ENCODE peak calls at places on chromosome 5, in ten cellular contexts. One of them, this sample, is unnamed.

GRCh38 chr5:124602925-124603650 is 143.4 kb downstream of the ZNF608 start:
- DNase-seq in RPMI7951: no peak
- DNase-seq in head of caudate nucleus: no peak
- DNase-seq in AG10803: no peak
- DNase-seq in A172: no peak
- DNase-seq in colonic mucosa: no peak
- DNase-seq in thyroid gland: no peak
- DNase-seq in RPMI8226: no peak
- DNase-seq in ascending aorta: no peak
- DNase-seq in Panc1: no peak
- DNase-seq in this sample: peak

GRCh38 chr5:102722930-102723329 is 32.2 kb upstream of the PAM start:
- DNase-seq in A172: peak
- DNase-seq in head of caudate nucleus: no peak
- DNase-seq in RPMI8226: no peak
- DNase-seq in AG10803: peak
- DNase-seq in colonic mucosa: no peak
- DNase-seq in Panc1: no peak
- DNase-seq in RPMI7951: peak
- DNase-seq in thyroid gland: no peak
- DNase-seq in ascending aorta: no peak
- DNase-seq in this sample: peak

GRCh38 chr5:81140942-81141341 is 92.2 kb upstream of the CKMT2 start:
- DNase-seq in ascending aorta: no peak
- DNase-seq in RPMI8226: no peak
- DNase-seq in thyroid gland: no peak
- DNase-seq in colonic mucosa: no peak
- DNase-seq in head of caudate nucleus: no peak
- DNase-seq in Panc1: no peak
- DNase-seq in A172: no peak
- DNase-seq in AG10803: peak
- DNase-seq in RPMI7951: peak
- DNase-seq in this sample: peak

GRCh38 chr5:90844931-90845330 is 286.3 kb downstream of the ADGRV1 start:
- DNase-seq in AG10803: no peak
- DNase-seq in head of caudate nucleus: no peak
- DNase-seq in RPMI7951: no peak
- DNase-seq in A172: no peak
- DNase-seq in thyroid gland: peak
- DNase-seq in ascending aorta: no peak
- DNase-seq in RPMI8226: no peak
- DNase-seq in colonic mucosa: no peak
- DNase-seq in Panc1: no peak
- DNase-seq in this sample: no peak

GRCh38 chr5:1429066-1429465 is 16.2 kb downstream of the SLC6A3 start:
- DNase-seq in AG10803: no peak
- DNase-seq in ascending aorta: no peak
- DNase-seq in thyroid gland: no peak
- DNase-seq in colonic mucosa: no peak
- DNase-seq in head of caudate nucleus: no peak
- DNase-seq in RPMI8226: no peak
- DNase-seq in A172: no peak
- DNase-seq in RPMI7951: no peak
- DNase-seq in Panc1: no peak
- DNase-seq in this sample: no peak

GRCh38 chr5:104170906-104171305 is 608.3 kb upstream of the NUDT12 start:
- DNase-seq in Panc1: no peak
- DNase-seq in A172: peak
- DNase-seq in ascending aorta: no peak
- DNase-seq in colonic mucosa: no peak
- DNase-seq in RPMI7951: no peak
- DNase-seq in head of caudate nucleus: no peak
- DNase-seq in thyroid gland: no peak
- DNase-seq in AG10803: peak
- DNase-seq in RPMI8226: no peak
- DNase-seq in this sample: no peak

GRCh38 chr5:1107167-1108007 is 4.5 kb downstream of the SLC12A7 start:
- DNase-seq in colonic mucosa: peak
- DNase-seq in RPMI8226: no peak
- DNase-seq in Panc1: no peak
- DNase-seq in RPMI7951: no peak
- DNase-seq in AG10803: no peak
- DNase-seq in head of caudate nucleus: no peak
- DNase-seq in thyroid gland: no peak
- DNase-seq in A172: no peak
- DNase-seq in ascending aorta: no peak
- DNase-seq in this sample: no peak

GRCh38 chr5:36450229-36451024 is 148.7 kb upstream of the RANBP3L start:
- DNase-seq in head of caudate nucleus: no peak
- DNase-seq in A172: peak
- DNase-seq in RPMI7951: peak
- DNase-seq in thyroid gland: no peak
- DNase-seq in RPMI8226: no peak
- DNase-seq in AG10803: peak
- DNase-seq in Panc1: no peak
- DNase-seq in colonic mucosa: no peak
- DNase-seq in ascending aorta: no peak
- DNase-seq in this sample: peak

GRCh38 chr5:42217791-42218190 is 205.4 kb upstream of the GHR start:
- DNase-seq in ascending aorta: no peak
- DNase-seq in thyroid gland: no peak
- DNase-seq in RPMI7951: no peak
- DNase-seq in head of caudate nucleus: no peak
- DNase-seq in Panc1: no peak
- DNase-seq in colonic mucosa: no peak
- DNase-seq in AG10803: no peak
- DNase-seq in A172: no peak
- DNase-seq in RPMI8226: no peak
- DNase-seq in this sample: no peak

GRCh38 chr5:143828710-143829109 is 16.7 kb downstream of the HMHB1 start:
- DNase-seq in ascending aorta: no peak
- DNase-seq in A172: no peak
- DNase-seq in Panc1: no peak
- DNase-seq in colonic mucosa: no peak
- DNase-seq in RPMI8226: no peak
- DNase-seq in RPMI7951: no peak
- DNase-seq in thyroid gland: no peak
- DNase-seq in AG10803: no peak
- DNase-seq in head of caudate nucleus: no peak
- DNase-seq in this sample: no peak

GRCh38 chr5:169125571-169125970 is 175.4 kb downstream of the SLIT3 start:
- DNase-seq in thyroid gland: no peak
- DNase-seq in ascending aorta: no peak
- DNase-seq in A172: no peak
- DNase-seq in RPMI7951: no peak
- DNase-seq in head of caudate nucleus: no peak
- DNase-seq in Panc1: no peak
- DNase-seq in colonic mucosa: no peak
- DNase-seq in AG10803: no peak
- DNase-seq in RPMI8226: no peak
- DNase-seq in this sample: no peak

GRCh38 chr5:62717211-62717927 is 138.8 kb downstream of the LRRC70 start:
- DNase-seq in RPMI8226: no peak
- DNase-seq in ascending aorta: no peak
- DNase-seq in Panc1: no peak
- DNase-seq in head of caudate nucleus: no peak
- DNase-seq in RPMI7951: no peak
- DNase-seq in A172: no peak
- DNase-seq in AG10803: no peak
- DNase-seq in thyroid gland: no peak
- DNase-seq in colonic mucosa: no peak
- DNase-seq in this sample: no peak

GRCh38 chr5:78019747-78020146 is 243.6 kb upstream of the TBCA start:
- DNase-seq in RPMI7951: no peak
- DNase-seq in A172: no peak
- DNase-seq in Panc1: no peak
- DNase-seq in ascending aorta: no peak
- DNase-seq in RPMI8226: no peak
- DNase-seq in head of caudate nucleus: no peak
- DNase-seq in AG10803: no peak
- DNase-seq in thyroid gland: no peak
- DNase-seq in colonic mucosa: no peak
- DNase-seq in this sample: no peak

GRCh38 chr5:172632346-172633092 is 8.5 kb upstream of the NEURL1B start:
- DNase-seq in RPMI8226: no peak
- DNase-seq in colonic mucosa: no peak
- DNase-seq in head of caudate nucleus: no peak
- DNase-seq in A172: no peak
- DNase-seq in RPMI7951: no peak
- DNase-seq in thyroid gland: no peak
- DNase-seq in Panc1: no peak
- DNase-seq in AG10803: no peak
- DNase-seq in ascending aorta: no peak
- DNase-seq in this sample: no peak

GRCh38 chr5:59813761-59814562 is 79.6 kb downstream of the PDE4D start:
- DNase-seq in AG10803: peak
- DNase-seq in RPMI8226: peak
- DNase-seq in Panc1: peak
- DNase-seq in colonic mucosa: peak
- DNase-seq in thyroid gland: no peak
- DNase-seq in RPMI7951: peak
- DNase-seq in ascending aorta: no peak
- DNase-seq in head of caudate nucleus: peak
- DNase-seq in A172: peak
- DNase-seq in this sample: peak

GRCh38 chr5:67267522-67268232 is 71.1 kb upstream of the CD180 start:
- DNase-seq in Panc1: no peak
- DNase-seq in A172: no peak
- DNase-seq in AG10803: no peak
- DNase-seq in head of caudate nucleus: no peak
- DNase-seq in thyroid gland: peak
- DNase-seq in RPMI7951: peak
- DNase-seq in ascending aorta: no peak
- DNase-seq in colonic mucosa: peak
- DNase-seq in RPMI8226: no peak
- DNase-seq in this sample: no peak

GRCh38 chr5:43193171-43193951 is 1.3 kb downstream of the NIM1K start:
- DNase-seq in RPMI7951: peak
- DNase-seq in A172: peak
- DNase-seq in ascending aorta: no peak
- DNase-seq in thyroid gland: peak
- DNase-seq in Panc1: peak
- DNase-seq in RPMI8226: peak
- DNase-seq in colonic mucosa: no peak
- DNase-seq in AG10803: peak
- DNase-seq in head of caudate nucleus: peak
- DNase-seq in this sample: peak

GRCh38 chr5:78602400-78602799 is 46.2 kb downstream of the LHFPL2 start:
- DNase-seq in A172: no peak
- DNase-seq in Panc1: no peak
- DNase-seq in RPMI8226: no peak
- DNase-seq in AG10803: no peak
- DNase-seq in head of caudate nucleus: no peak
- DNase-seq in colonic mucosa: no peak
- DNase-seq in ascending aorta: no peak
- DNase-seq in thyroid gland: no peak
- DNase-seq in RPMI7951: no peak
- DNase-seq in this sample: no peak

GRCh38 chr5:15904894-15905805 is 274.4 kb downstream of the MARCHF11 start:
- DNase-seq in thyroid gland: no peak
- DNase-seq in colonic mucosa: no peak
- DNase-seq in head of caudate nucleus: no peak
- DNase-seq in A172: no peak
- DNase-seq in ascending aorta: no peak
- DNase-seq in RPMI7951: no peak
- DNase-seq in AG10803: peak
- DNase-seq in RPMI8226: no peak
- DNase-seq in Panc1: no peak
- DNase-seq in this sample: peak